ENCODE peak calls at places on chromosomes 7 and 10, in seven cellular contexts. J, M, R, X, Z, E and P are unnamed samples.

GRCh38 chr7:4819450-4820404 is 42.1 kb downstream of the PAPOLB start:
- DNase-seq in J (no peak), M (no peak), R (no peak), X (no peak), Z (peak; percentile 71), E (no peak), P (no peak)

GRCh38 chr10:21516270-21517131 is 9.0 kb downstream of the SKIDA1 start:
- DNase-seq in J (peak; percentile 42), M (peak; percentile 65), R (no peak), X (peak; percentile 46), Z (peak; percentile 91), E (peak; percentile 71), P (peak; percentile 70)

GRCh38 chr10:95830044-95830443 is 74.1 kb downstream of the ENTPD1 start:
- DNase-seq in J (no peak), M (no peak), R (no peak), X (no peak), Z (no peak), E (no peak), P (no peak)

GRCh38 chr10:7945469-7946187 is 108.9 kb upstream of the GATA3 start:
- DNase-seq in J (no peak), M (no peak), R (no peak), X (no peak), Z (no peak), E (no peak), P (no peak)

GRCh38 chr7:151311294-151311864 is 30.2 kb upstream of the NUB1 start:
- DNase-seq in J (no peak), M (no peak), R (no peak), X (no peak), Z (no peak), E (peak; percentile 42), P (no peak)

GRCh38 chr10:127549009-127549408 is at the start of gene NPS:
- DNase-seq in J (no peak), M (no peak), R (no peak), X (no peak), Z (no peak), E (no peak), P (no peak)

GRCh38 chr7:117871778-117872538 is 1.3 kb downstream of the CTTNBP2 start:
- DNase-seq in J (no peak), M (peak; percentile 72), R (no peak), X (peak; percentile 74), Z (no peak), E (no peak), P (no peak)

GRCh38 chr10:89773081-89773480 is 71.7 kb downstream of the KIF20B start:
- DNase-seq in J (no peak), M (no peak), R (no peak), X (no peak), Z (no peak), E (no peak), P (no peak)

GRCh38 chr7:96089511-96089910 is 232.4 kb downstream of the SLC25A13 start:
- DNase-seq in J (no peak), M (no peak), R (no peak), X (no peak), Z (no peak), E (no peak), P (no peak)

GRCh38 chr7:33733865-33734650 is 171.3 kb upstream of the BMPER start:
- DNase-seq in J (no peak), M (peak; percentile 73), R (no peak), X (no peak), Z (no peak), E (no peak), P (no peak)

GRCh38 chr7:6256709-6257535 is 15.5 kb downstream of the CYTH3 start:
- DNase-seq in J (no peak), M (no peak), R (no peak), X (no peak), Z (no peak), E (no peak), P (peak; percentile 62)

GRCh38 chr7:48938539-48938938 is 14.2 kb downstream of the CDC14C start:
- DNase-seq in J (no peak), M (no peak), R (no peak), X (no peak), Z (no peak), E (no peak), P (no peak)

GRCh38 chr10:124681626-124682552 is 62.3 kb downstream of the FAM53B start:
- DNase-seq in J (no peak), M (no peak), R (no peak), X (no peak), Z (peak; percentile 73), E (no peak), P (no peak)

GRCh38 chr7:123054357-123055133 is 59.0 kb upstream of the TAS2R16 start:
- DNase-seq in J (no peak), M (peak; percentile 84), R (no peak), X (no peak), Z (no peak), E (no peak), P (no peak)

GRCh38 chr7:88344956-88345832 is 38.5 kb upstream of the STEAP4 start:
- DNase-seq in J (no peak), M (peak; percentile 72), R (no peak), X (no peak), Z (peak; percentile 88), E (peak; percentile 41), P (peak; percentile 51)

GRCh38 chr7:30556854-30557644 is 37.6 kb upstream of the GARS1 start:
- DNase-seq in J (no peak), M (no peak), R (peak; percentile 83), X (no peak), Z (no peak), E (no peak), P (no peak)

GRCh38 chr7:78099715-78100477 is 301.3 kb downstream of the PHTF2 start:
- DNase-seq in J (no peak), M (no peak), R (no peak), X (no peak), Z (no peak), E (no peak), P (no peak)

GRCh38 chr7:1109581-1110310 is 21.8 kb downstream of the GPER1 start:
- DNase-seq in J (no peak), M (no peak), R (no peak), X (no peak), Z (peak; percentile 70), E (no peak), P (no peak)

GRCh38 chr10:8013011-8013410 is 41.5 kb upstream of the GATA3 start:
- DNase-seq in J (no peak), M (no peak), R (no peak), X (no peak), Z (no peak), E (no peak), P (no peak)

GRCh38 chr10:27240891-27241639 is 468 bp upstream of the ACBD5 start:
- DNase-seq in J (peak; percentile 48), M (peak; percentile 17), R (no peak), X (no peak), Z (peak; percentile 80), E (no peak), P (peak; percentile 77)

GRCh38 chr10:94214497-94214896 is 148.2 kb downstream of the NOC3L start:
- DNase-seq in J (no peak), M (no peak), R (no peak), X (no peak), Z (no peak), E (no peak), P (no peak)

GRCh38 chr10:21497177-21497807 is 28.2 kb downstream of the SKIDA1 start:
- DNase-seq in J (no peak), M (peak; percentile 99), R (no peak), X (peak; percentile 85), Z (peak; percentile 97), E (peak; percentile 98), P (peak; percentile 86)

GRCh38 chr7:46600340-46600739 is 679.3 kb upstream of the IGFBP3 start:
- DNase-seq in J (no peak), M (no peak), R (no peak), X (peak; percentile 80), Z (no peak), E (no peak), P (peak; percentile 50)

GRCh38 chr10:31317171-31317570 is 1.8 kb upstream of the ZEB1 start:
- DNase-seq in J (no peak), M (no peak), R (no peak), X (no peak), Z (no peak), E (no peak), P (no peak)

GRCh38 chr10:2760736-2761135 is 306.6 kb upstream of the PFKP start:
- DNase-seq in J (no peak), M (no peak), R (no peak), X (no peak), Z (no peak), E (no peak), P (no peak)

GRCh38 chr10:55019461-55019860 is 218.4 kb upstream of the PCDH15 start:
- DNase-seq in J (no peak), M (no peak), R (no peak), X (no peak), Z (no peak), E (no peak), P (no peak)

GRCh38 chr7:107469836-107470416 is at the start of gene GPR22:
- DNase-seq in J (no peak), M (no peak), R (no peak), X (no peak), Z (no peak), E (peak; percentile 19), P (no peak)

DNA sequence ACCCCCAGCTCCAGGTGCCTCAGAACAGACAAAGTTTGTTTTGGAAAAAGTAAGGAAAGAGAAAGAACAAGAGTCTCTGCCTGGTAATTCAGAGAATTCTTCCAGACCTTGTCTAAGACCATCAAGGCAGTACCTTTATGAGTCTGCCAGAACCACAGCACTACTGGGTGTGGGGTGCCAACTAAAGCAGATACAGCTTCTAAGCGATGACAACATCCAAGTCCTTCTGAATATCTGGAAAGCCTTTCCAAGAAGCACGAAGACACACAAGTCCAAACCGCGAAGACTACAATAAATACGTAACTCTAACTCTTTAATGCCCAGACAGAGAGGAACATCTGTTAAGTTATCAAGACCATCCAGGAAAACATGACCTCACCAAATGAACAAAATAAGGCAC is 94.3 kb downstream of the SIRT1 start:
- DNase-seq in J (no peak), M (no peak), R (no peak), X (no peak), Z (no peak), E (no peak), P (no peak)
- H3K36me3 ChIP-seq in J (no peaks in the 10 kb centered on the region), M (peaks cover 25% of the 10 kb centered on the region), R (peaks cover 14% of the 10 kb centered on the region), X (no peaks in the 10 kb centered on the region), Z (no peaks in the 10 kb centered on the region), E (peaks cover 19% of the 10 kb centered on the region), P (peaks cover 3% of the 10 kb centered on the region)

GRCh38 chr7:39386718-39387117 is 179.5 kb upstream of the YAE1 start:
- DNase-seq in J (no peak), M (no peak), R (no peak), X (no peak), Z (no peak), E (no peak), P (no peak)
- H3K4me3 ChIP-seq in J (no peak overlapping the region), M (no peak overlapping the region), R (no peak overlapping the region), X (no peak overlapping the region), Z (no peak overlapping the region), E (no peak overlapping the region), P (no peak overlapping the region)

GRCh38 chr7:102409340-102409739 is 13.2 kb downstream of the PRKRIP1 start:
- DNase-seq in J (no peak), M (no peak), R (no peak), X (no peak), Z (no peak), E (no peak), P (no peak)
- H3K36me3 ChIP-seq in J (no peaks in the 10 kb centered on the region), M (peaks cover 52% of the 10 kb centered on the region), R (peaks cover 63% of the 10 kb centered on the region), X (no peaks in the 10 kb centered on the region), Z (no peaks in the 10 kb centered on the region), E (peaks cover 75% of the 10 kb centered on the region), P (no peaks in the 10 kb centered on the region)

GRCh38 chr7:20777377-20778062 is 9.2 kb downstream of the SP8 start:
- DNase-seq in J (no peak), M (no peak), R (no peak), X (no peak), Z (no peak), E (no peak), P (no peak)
- H3K4me3 ChIP-seq in J (no peak overlapping the region), M (peak overlapping the region; percentile 29), R (peak overlapping the region; percentile 33), X (no peak overlapping the region), Z (peak overlapping the region; percentile 7), E (no peak overlapping the region), P (peak overlapping the region; percentile 33)